ENCODE peak calls at places on chromosome 20, in six cellular contexts. M is lower lobe of right lung, J is ovary, S is endodermal cell, N is psoas muscle, X is testis. K is an unnamed sample.

GRCh38 chr20:16821211-16822089 is 73.3 kb downstream of the OTOR start:
- DNase-seq in M (peak; percentile 49), J (no peak), S (peak; percentile 77), N (no peak), X (peak; percentile 55), K (peak; percentile 39)

GRCh38 chr20:60408435-60408834 is 450.2 kb downstream of the CDH26 start:
- DNase-seq in M (no peak), J (no peak), S (no peak), N (no peak), X (no peak), K (no peak)

GRCh38 chr20:50695144-50695872 is 4.0 kb upstream of the RIPOR3 start:
- DNase-seq in M (no peak), J (no peak), S (peak; percentile 56), N (peak; percentile 73), X (no peak), K (no peak)

GRCh38 chr20:61840661-61841455 is 224.8 kb downstream of the TAF4 start:
- DNase-seq in M (peak; percentile 39), J (peak; percentile 9), S (no peak), N (peak; percentile 32), X (no peak), K (no peak)

GRCh38 chr20:10985536-10985935 is 311.7 kb upstream of the JAG1 start:
- DNase-seq in M (no peak), J (no peak), S (no peak), N (no peak), X (no peak), K (peak; percentile 22)

GRCh38 chr20:32764000-32764960 is 2.1 kb downstream of the DNMT3B start:
- DNase-seq in M (no peak), J (no peak), S (peak; percentile 92), N (no peak), X (no peak), K (no peak)

GRCh38 chr20:17956099-17956685 is 12.4 kb downstream of the SNX5 start:
- DNase-seq in M (no peak), J (no peak), S (no peak), N (no peak), X (no peak), K (no peak)

GRCh38 chr20:2468581-2469407 is 1.8 kb downstream of the SNRPB start:
- DNase-seq in M (no peak), J (no peak), S (no peak), N (no peak), X (no peak), K (no peak)

GRCh38 chr20:10784337-10785183 is 110.8 kb upstream of the JAG1 start:
- DNase-seq in M (no peak), J (no peak), S (no peak), N (no peak), X (no peak), K (no peak)

GRCh38 chr20:39676857-39677351 is 714.8 kb downstream of the DHX35 start:
- DNase-seq in M (no peak), J (no peak), S (no peak), N (no peak), X (no peak), K (no peak)

GRCh38 chr20:53763707-53764415 is 170.2 kb upstream of the ZNF217 start:
- DNase-seq in M (no peak), J (no peak), S (peak; percentile 72), N (no peak), X (no peak), K (no peak)

GRCh38 chr20:44736170-44737021 is 9.3 kb upstream of the KCNK15 start:
- DNase-seq in M (no peak), J (peak; percentile 61), S (peak; percentile 89), N (peak; percentile 63), X (peak; percentile 88), K (peak; percentile 74)

GRCh38 chr20:44733341-44734069 is 12.2 kb upstream of the KCNK15 start:
- DNase-seq in M (peak; percentile 68), J (peak; percentile 81), S (peak; percentile 92), N (peak; percentile 80), X (peak; percentile 83), K (peak; percentile 90)

GRCh38 chr20:44735816-44736169 is 9.9 kb upstream of the KCNK15 start:
- DNase-seq in M (no peak), J (no peak), S (no peak), N (no peak), X (no peak), K (no peak)

GRCh38 chr20:44737116-44737515 is 8.5 kb upstream of the KCNK15 start:
- DNase-seq in M (no peak), J (no peak), S (no peak), N (no peak), X (no peak), K (no peak)

GRCh38 chr20:44734938-44735337 is 10.7 kb upstream of the KCNK15 start:
- DNase-seq in M (no peak), J (no peak), S (peak; percentile 83), N (no peak), X (no peak), K (peak; percentile 76)
- TF ChIP-seq CTCF in M (peak; percentile 21), J (no peak), S (peak; percentile 64), N (no peak), X (no peak), K (peak; percentile 19)

DNA sequence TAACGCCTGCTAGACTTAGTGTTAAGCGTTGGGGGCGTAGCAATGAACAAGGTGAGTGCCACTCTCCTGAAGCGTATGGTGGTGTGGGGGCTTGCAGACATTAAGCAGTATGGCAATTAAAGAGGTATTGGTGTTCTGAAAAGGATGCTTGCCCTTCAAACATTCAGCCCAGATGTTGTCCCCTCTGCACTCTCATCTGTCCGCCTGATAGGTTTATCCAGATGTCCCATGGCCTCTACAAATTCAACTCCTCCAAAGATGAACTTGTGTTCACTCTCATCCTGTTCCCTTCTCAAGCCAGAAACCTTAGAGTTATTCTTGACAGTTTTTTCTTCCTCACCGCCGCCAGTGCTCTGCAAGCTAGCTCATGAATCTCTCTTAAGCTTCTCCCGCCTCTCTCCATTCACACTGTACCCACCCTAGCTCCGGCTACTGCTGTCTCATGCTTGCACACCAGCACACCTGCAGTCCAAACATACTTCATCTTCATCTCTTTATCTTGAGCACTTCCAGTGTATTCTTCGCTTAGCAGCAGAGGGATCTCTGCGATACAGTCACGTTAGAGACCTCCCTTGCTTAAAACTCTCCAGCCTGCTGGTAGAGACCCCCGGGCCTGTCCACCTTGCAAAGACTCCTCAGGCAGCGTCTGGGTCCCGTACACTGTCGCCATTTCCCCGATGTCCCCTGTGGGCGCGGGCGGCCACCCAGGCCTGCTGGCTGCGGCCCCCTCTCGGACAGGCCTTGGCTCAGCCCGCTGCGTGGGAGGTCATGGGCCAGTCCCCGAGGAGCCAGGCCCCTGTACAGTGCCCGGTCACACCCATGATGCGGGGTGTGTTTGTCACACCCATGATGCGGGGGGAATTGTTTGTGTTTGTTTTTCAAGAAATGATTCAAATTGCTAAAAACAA is 962 bp downstream of the DDX27 start:
- DNase-seq in M (no peak), J (peak; percentile 34), S (no peak), N (no peak), X (no peak), K (no peak)
- H3K27ac ChIP-seq in M (peak overlapping the region; percentile 90), J (no peak overlapping the region), S (no peak overlapping the region), N (peak overlapping the region; percentile 96), X (peak overlapping the region; percentile 87), K (peak overlapping the region; percentile 78)

GRCh38 chr20:25223765-25224720 is 23.8 kb upstream of the PYGB start:
- DNase-seq in M (no peak), J (no peak), S (peak; percentile 33), N (no peak), X (no peak), K (no peak)
- TF ChIP-seq CTCF in M (no peak), J (no peak), S (no peak), N (no peak), X (no peak), K (no peak)

DNA sequence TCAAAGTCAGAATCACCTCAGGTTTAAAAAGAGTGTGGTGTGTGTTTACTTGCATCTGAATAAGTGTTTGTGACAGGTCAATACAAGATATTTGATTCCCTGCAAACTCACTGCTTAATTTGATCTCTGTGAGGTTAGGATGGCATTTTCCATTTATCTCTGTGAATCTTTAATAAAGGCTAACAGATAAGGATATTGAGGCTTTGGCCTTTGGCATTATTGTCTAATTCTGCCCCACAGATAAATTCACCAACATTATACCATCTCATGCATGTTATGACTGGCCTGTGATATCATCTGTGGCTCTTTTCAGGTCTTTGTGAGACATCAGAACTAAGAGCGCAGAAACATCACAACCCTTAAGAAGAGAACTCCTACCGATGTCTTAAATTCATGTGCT is 84.7 kb downstream of the TRMT6 start:
- DNase-seq in M (no peak), J (no peak), S (no peak), N (no peak), X (no peak), K (peak; percentile 28)
- H3K27ac ChIP-seq in M (no peak overlapping the region), J (no peak overlapping the region), S (no peak overlapping the region), N (peak overlapping the region; percentile 79), X (no peak overlapping the region), K (no peak overlapping the region)

GRCh38 chr20:235891-236290 is 8.8 kb downstream of the DEFB129 start:
- DNase-seq in M (no peak), J (no peak), S (no peak), N (no peak), X (peak; percentile 54), K (peak; percentile 66)
- TF ChIP-seq CTCF in M (peak; percentile 15), J (no peak), S (no peak), N (no peak), X (no peak), K (peak; percentile 77)

GRCh38 chr20:63253065-63253437 is 1.2 kb downstream of the NKAIN4 start:
- DNase-seq in M (no peak), J (no peak), S (no peak), N (no peak), X (no peak), K (no peak)
- H3K27ac ChIP-seq in M (no peak overlapping the region), J (no peak overlapping the region), S (peak overlapping the region; percentile 96), N (no peak overlapping the region), X (no peak overlapping the region), K (no peak overlapping the region)

DNA sequence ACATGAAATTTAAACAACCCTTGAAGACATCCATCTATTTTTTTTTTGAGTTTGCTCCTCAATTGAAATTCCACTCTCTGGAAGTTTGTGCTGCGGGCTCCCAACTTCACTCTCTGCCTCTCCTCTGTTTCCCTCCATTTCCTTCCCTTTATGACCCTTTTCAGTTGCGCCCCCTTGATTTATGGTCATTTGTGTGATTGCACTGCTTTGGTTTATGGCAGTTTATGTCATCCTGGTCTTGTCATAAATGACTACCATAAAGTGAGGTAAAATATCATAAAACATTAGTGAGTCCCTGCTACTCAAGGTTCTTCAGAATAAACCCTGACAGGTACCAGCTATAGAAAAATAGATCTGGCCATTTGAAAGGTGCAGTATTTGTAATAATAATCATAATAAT is 348.3 kb upstream of the ZFP64 start:
- DNase-seq in M (no peak), J (no peak), S (no peak), N (no peak), X (no peak), K (no peak)
- TF ChIP-seq CTCF in M (no peak), J (no peak), S (peak; percentile 22), N (no peak), X (no peak), K (no peak)

K was measured in RWPE1.